ENCODE peak calls at places on chromosomes 12 and 14, in nine cellular contexts. I, G, R, S, L, O, K, W and A are unnamed samples.

GRCh38 chr14:64934338-64934939 is 8.1 kb downstream of the GPX2 start:
- DNase-seq in I (no peak), G (no peak), R (no peak), S (no peak), L (no peak), O (no peak), K (no peak), W (no peak), A (no peak)

GRCh38 chr14:32667791-32668190 is 270.9 kb upstream of the NPAS3 start:
- DNase-seq in I (no peak), G (no peak), R (no peak), S (peak; percentile 27), L (no peak), O (no peak), K (no peak), W (no peak), A (no peak)

GRCh38 chr14:105087963-105088811 is 23.0 kb upstream of the GPR132 start:
- DNase-seq in I (peak; percentile 74), G (no peak), R (peak; percentile 65), S (peak; percentile 72), L (peak; percentile 89), O (peak; percentile 64), K (peak; percentile 42), W (no peak), A (peak; percentile 53)

GRCh38 chr14:50967719-50968266 is 23.5 kb upstream of the PYGL start:
- DNase-seq in I (no peak), G (no peak), R (no peak), S (no peak), L (no peak), O (no peak), K (no peak), W (no peak), A (no peak)

GRCh38 chr14:97028382-97028781 is 231.2 kb downstream of the VRK1 start:
- DNase-seq in I (no peak), G (no peak), R (no peak), S (no peak), L (no peak), O (no peak), K (no peak), W (no peak), A (no peak)

GRCh38 chr14:56150018-56150417 is 31.8 kb downstream of the PELI2 start:
- DNase-seq in I (no peak), G (no peak), R (no peak), S (no peak), L (no peak), O (no peak), K (no peak), W (no peak), A (no peak)

GRCh38 chr12:123696209-123696608 is 15.9 kb upstream of the ATP6V0A2 start:
- DNase-seq in I (no peak), G (no peak), R (no peak), S (peak; percentile 78), L (no peak), O (no peak), K (no peak), W (no peak), A (no peak)

GRCh38 chr12:9707864-9708808 is 24.8 kb downstream of the CLECL1 start:
- DNase-seq in I (peak; percentile 65), G (peak; percentile 70), R (peak; percentile 73), S (peak; percentile 61), L (peak; percentile 87), O (peak; percentile 29), K (peak; percentile 31), W (peak; percentile 63), A (peak; percentile 56)

GRCh38 chr12:104515899-104516298 is 59.2 kb downstream of the CHST11 start:
- DNase-seq in I (no peak), G (no peak), R (no peak), S (no peak), L (no peak), O (no peak), K (no peak), W (no peak), A (no peak)

GRCh38 chr12:89183985-89184435 is 168.3 kb downstream of the DUSP6 start:
- DNase-seq in I (peak; percentile 72), G (no peak), R (no peak), S (peak; percentile 35), L (no peak), O (peak; percentile 67), K (no peak), W (no peak), A (peak; percentile 33)

GRCh38 chr12:92357584-92358261 is 212.1 kb upstream of the BTG1 start:
- DNase-seq in I (no peak), G (no peak), R (no peak), S (no peak), L (no peak), O (no peak), K (no peak), W (no peak), A (no peak)

GRCh38 chr12:94867066-94867855 is 136.2 kb downstream of the NDUFA12 start:
- DNase-seq in I (peak; percentile 17), G (no peak), R (no peak), S (no peak), L (no peak), O (no peak), K (no peak), W (no peak), A (no peak)

GRCh38 chr12:117045175-117045997 is 53.8 kb downstream of the TESC start:
- DNase-seq in I (no peak), G (no peak), R (no peak), S (no peak), L (peak; percentile 66), O (no peak), K (peak; percentile 65), W (no peak), A (no peak)

GRCh38 chr14:81831128-81831815 is 297.6 kb upstream of the SEL1L start:
- DNase-seq in I (no peak), G (no peak), R (no peak), S (no peak), L (no peak), O (no peak), K (no peak), W (no peak), A (no peak)

GRCh38 chr12:116556964-116557706 is 2.0 kb upstream of the MAP1LC3B2 start:
- DNase-seq in I (peak; percentile 26), G (no peak), R (no peak), S (no peak), L (no peak), O (peak; percentile 31), K (no peak), W (no peak), A (no peak)

GRCh38 chr12:27161458-27162228 is 79.3 kb upstream of the C12orf71 start:
- DNase-seq in I (no peak), G (no peak), R (no peak), S (peak; percentile 88), L (no peak), O (no peak), K (no peak), W (peak; percentile 9), A (no peak)

GRCh38 chr12:65827827-65828231 is 3.5 kb downstream of the HMGA2 start:
- DNase-seq in I (no peak), G (no peak), R (no peak), S (peak; percentile 35), L (peak; percentile 70), O (no peak), K (no peak), W (peak; percentile 64), A (no peak)

GRCh38 chr12:189622-189962 is 24.4 kb downstream of the SLC6A12 start:
- DNase-seq in I (no peak), G (no peak), R (no peak), S (no peak), L (no peak), O (no peak), K (no peak), W (no peak), A (no peak)
- H3K27me3 ChIP-seq in I (peaks cover 39% of the 10 kb centered on the region), G (peaks cover 48% of the 10 kb centered on the region), R (peaks cover 4% of the 10 kb centered on the region), S (peaks cover 12% of the 10 kb centered on the region), L (peaks cover 18% of the 10 kb centered on the region), O (no peaks in the 10 kb centered on the region), K (peaks cover 8% of the 10 kb centered on the region), W (no peaks in the 10 kb centered on the region), A (no peaks in the 10 kb centered on the region)

DNA sequence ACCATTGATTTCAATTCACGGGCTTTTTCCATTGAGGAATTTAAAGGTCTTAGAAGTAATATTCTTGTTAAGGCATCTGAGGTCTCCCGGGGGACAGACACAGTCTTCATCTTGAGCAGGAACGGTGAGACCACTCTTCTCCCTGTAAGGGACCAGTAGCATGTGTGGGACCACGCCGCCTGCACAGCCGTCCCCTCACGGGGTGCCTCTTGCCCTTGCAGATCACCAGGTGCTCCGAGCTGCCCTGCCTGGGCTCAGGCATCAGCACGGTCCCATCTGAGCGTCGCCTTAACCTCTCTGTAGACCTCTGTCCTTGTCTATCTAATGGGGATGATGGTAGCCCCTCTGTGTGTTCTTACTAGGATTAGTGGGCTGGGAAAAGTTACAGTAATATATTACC is 74.1 kb downstream of the PPP2R5C start:
- DNase-seq in I (no peak), G (no peak), R (no peak), S (no peak), L (no peak), O (no peak), K (no peak), W (no peak), A (no peak)
- H3K9ac ChIP-seq in I (no peak overlapping the region), G (no peak overlapping the region), R (no peak overlapping the region), S (no peak overlapping the region), L (no peak overlapping the region), O (no peak overlapping the region), K (no peak overlapping the region), W (no peak overlapping the region), A (no peak overlapping the region)

DNA sequence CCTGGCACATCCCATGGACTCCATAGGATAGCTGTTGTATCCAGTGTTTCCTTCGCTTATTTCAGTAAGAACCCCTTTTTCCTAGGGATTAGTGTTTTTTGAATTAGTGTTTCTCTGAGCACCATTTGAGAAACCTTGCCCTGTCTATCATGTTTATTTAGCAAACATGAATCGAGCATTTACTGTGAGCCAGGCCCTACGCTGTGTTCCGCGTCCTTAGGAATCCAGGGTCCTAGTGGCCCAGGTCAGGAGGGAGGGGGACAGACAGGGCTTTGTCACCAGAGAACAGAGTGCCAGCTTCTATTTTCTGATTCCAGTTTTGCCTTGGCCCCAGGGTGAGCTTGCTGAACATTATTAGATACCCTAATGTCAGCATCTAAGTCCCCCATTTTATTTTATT is 2.5 kb downstream of the TEAD4 start:
- DNase-seq in I (no peak), G (no peak), R (no peak), S (no peak), L (peak; percentile 58), O (no peak), K (no peak), W (no peak), A (no peak)
- TF ChIP-seq CTCF in I (no peak), G (no peak), R (no peak), S (no peak), L (no peak), O (no peak), K (no peak), W (no peak), A (no peak)

DNA sequence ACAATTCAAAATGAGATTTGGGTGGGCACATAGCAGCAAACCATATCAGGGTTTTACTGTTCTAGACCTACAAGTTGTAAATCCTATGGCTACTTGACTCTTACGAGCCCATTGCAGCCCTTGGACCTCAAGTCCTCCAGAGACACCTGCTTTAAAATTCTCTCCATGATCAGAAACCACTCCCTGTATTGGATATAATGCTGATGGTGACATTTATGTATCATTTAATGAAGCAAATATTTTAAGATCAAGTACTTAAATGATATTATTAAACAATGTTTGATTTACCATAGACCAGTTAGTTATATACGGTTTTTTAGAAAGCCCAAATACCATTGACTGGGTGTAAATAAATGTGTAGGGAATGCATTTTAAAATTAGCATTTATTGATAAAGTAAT is 24.2 kb downstream of the AMDHD1 start:
- DNase-seq in I (no peak), G (no peak), R (no peak), S (no peak), L (no peak), O (no peak), K (no peak), W (no peak), A (no peak)
- H3K27me3 ChIP-seq in I (peaks cover 2% of the 10 kb centered on the region), G (no peaks in the 10 kb centered on the region), R (no peaks in the 10 kb centered on the region), S (no peaks in the 10 kb centered on the region), L (no peaks in the 10 kb centered on the region), O (no peaks in the 10 kb centered on the region), K (no peaks in the 10 kb centered on the region), W (no peaks in the 10 kb centered on the region), A (no peaks in the 10 kb centered on the region)